ENCODE peak calls at places on chromosome 10, in five cellular contexts. E, X, Q, U and L are unnamed samples.

GRCh38 chr10:34397324-34397723 is 417.8 kb downstream of the PARD3 start:
- DNase-seq in E (no peak), X (no peak), Q (no peak), U (no peak), L (no peak)

GRCh38 chr10:61896854-61897661 is 4.4 kb upstream of the ARID5B start:
- DNase-seq in E (peak), X (peak), Q (no peak), U (no peak), L (peak)

GRCh38 chr10:103854687-103855423 is 521 bp downstream of the SH3PXD2A start:
- DNase-seq in E (peak), X (no peak), Q (no peak), U (peak), L (peak)

GRCh38 chr10:45421231-45422097 is 47.4 kb downstream of the ALOX5 start:
- DNase-seq in E (no peak), X (no peak), Q (no peak), U (no peak), L (no peak)

GRCh38 chr10:43137971-43138756 is at the start of gene CSGALNACT2:
- DNase-seq in E (peak), X (peak), Q (peak), U (peak), L (peak)

GRCh38 chr10:61985715-61986114 is 84.2 kb downstream of the ARID5B start:
- DNase-seq in E (no peak), X (no peak), Q (no peak), U (no peak), L (no peak)

GRCh38 chr10:85622425-85622824 is 744.2 kb downstream of the GRID1 start:
- DNase-seq in E (no peak), X (no peak), Q (no peak), U (no peak), L (no peak)

GRCh38 chr10:72049969-72050781 is 38.2 kb downstream of the SPOCK2 start:
- DNase-seq in E (no peak), X (no peak), Q (no peak), U (no peak), L (no peak)

GRCh38 chr10:79184141-79184625 is 115.4 kb downstream of the ZMIZ1 start:
- DNase-seq in E (no peak), X (no peak), Q (no peak), U (no peak), L (peak)

GRCh38 chr10:88254091-88254490 is 329.0 kb downstream of the RNLS start:
- DNase-seq in E (no peak), X (no peak), Q (no peak), U (no peak), L (peak)

GRCh38 chr10:122561212-122561611 is 658 bp downstream of the DMBT1 start:
- DNase-seq in E (no peak), X (no peak), Q (no peak), U (no peak), L (no peak)

GRCh38 chr10:80199828-80200227 is 5.5 kb downstream of the ANXA11 start:
- DNase-seq in E (no peak), X (no peak), Q (no peak), U (no peak), L (peak)

GRCh38 chr10:79375321-79376077 is 28.2 kb downstream of the PPIF start:
- DNase-seq in E (no peak), X (no peak), Q (no peak), U (no peak), L (no peak)

GRCh38 chr10:97781541-97782331 is 9.9 kb upstream of the SFRP5 start:
- DNase-seq in E (no peak), X (no peak), Q (no peak), U (no peak), L (no peak)

GRCh38 chr10:82811621-82812020 is 936.6 kb downstream of the NRG3 start:
- DNase-seq in E (no peak), X (no peak), Q (no peak), U (no peak), L (no peak)

GRCh38 chr10:26706936-26707335 is 9.4 kb downstream of the PDSS1 start:
- DNase-seq in E (no peak), X (no peak), Q (no peak), U (no peak), L (no peak)

GRCh38 chr10:58335306-58336005 is 650 bp downstream of the UBE2D1 start:
- DNase-seq in E (peak), X (no peak), Q (no peak), U (no peak), L (peak)

GRCh38 chr10:86254526-86255174 is 111.9 kb downstream of the GRID1 start:
- DNase-seq in E (peak), X (no peak), Q (no peak), U (no peak), L (no peak)

GRCh38 chr10:96673318-96674099 is 46.8 kb downstream of the PIK3AP1 start:
- DNase-seq in E (no peak), X (no peak), Q (no peak), U (no peak), L (no peak)

GRCh38 chr10:69896601-69897000 is 94.9 kb downstream of the COL13A1 start:
- DNase-seq in E (no peak), X (no peak), Q (no peak), U (no peak), L (no peak)

GRCh38 chr10:74967850-74968620 is 141.6 kb downstream of the KAT6B start:
- DNase-seq in E (peak), X (no peak), Q (peak), U (no peak), L (no peak)

GRCh38 chr10:78890506-78890905 is 178.3 kb upstream of the ZMIZ1 start:
- DNase-seq in E (no peak), X (no peak), Q (peak), U (no peak), L (no peak)

GRCh38 chr10:405648-406047 is 270.4 kb downstream of the ZMYND11 start:
- DNase-seq in E (no peak), X (no peak), Q (no peak), U (no peak), L (no peak)

GRCh38 chr10:78458983-78459638 is 425.4 kb downstream of the RPS24 start:
- DNase-seq in E (peak), X (no peak), Q (peak), U (no peak), L (peak)

GRCh38 chr10:12843296-12843945 is 158.1 kb downstream of the CCDC3 start:
- DNase-seq in E (no peak), X (no peak), Q (no peak), U (no peak), L (no peak)